ENCODE peak calls at places on chromosome 18, in eight cellular contexts. A, I, Y, K, X, V, D and F are unnamed samples.

GRCh38 chr18:31489311-31489710 is 8.7 kb upstream of the DSG2 start:
- DNase-seq in X (no peak), D (no peak), A (no peak), K (no peak), Y (no peak), I (no peak), V (no peak), F (no peak)

GRCh38 chr18:11497585-11497984 is 111.8 kb upstream of the SLC35G4 start:
- DNase-seq in Y (no peak), V (no peak), K (no peak), X (no peak), D (no peak), A (no peak), I (no peak), F (no peak)

GRCh38 chr18:57621252-57621607 is 406 bp downstream of the NARS1 start:
- DNase-seq in V (peak; percentile 12), K (no peak), Y (no peak), A (no peak), X (no peak), D (no peak), I (no peak), F (peak; percentile 53)

GRCh38 chr18:42644729-42645131 is 470.8 kb downstream of the RIT2 start:
- DNase-seq in X (no peak), D (no peak), Y (no peak), I (no peak), A (no peak), V (peak; percentile 0), K (no peak), F (no peak)

GRCh38 chr18:79506191-79507075 is 110.7 kb downstream of the NFATC1 start:
- DNase-seq in D (no peak), I (no peak), V (no peak), Y (no peak), A (no peak), K (peak; percentile 35), X (no peak), F (no peak)

GRCh38 chr18:28063181-28063790 is 113.6 kb downstream of the CDH2 start:
- DNase-seq in Y (no peak), V (no peak), I (no peak), X (no peak), D (no peak), A (no peak), K (peak; percentile 45), F (no peak)

GRCh38 chr18:48763714-48764100 is 187.1 kb downstream of the SMAD7 start:
- DNase-seq in D (no peak), V (no peak), Y (no peak), X (no peak), I (no peak), K (no peak), A (no peak), F (no peak)

GRCh38 chr18:76994086-76994654 is 138.4 kb downstream of the MBP start:
- DNase-seq in I (no peak), X (no peak), A (no peak), Y (no peak), D (no peak), V (no peak), K (no peak), F (no peak)

GRCh38 chr18:44856157-44856556 is 175.5 kb downstream of the SETBP1 start:
- DNase-seq in D (no peak), A (no peak), X (no peak), I (no peak), V (no peak), Y (no peak), K (peak; percentile 20), F (no peak)

GRCh38 chr18:62715829-62716678 is 713 bp downstream of the PHLPP1 start:
- DNase-seq in K (no peak), Y (peak; percentile 61), I (peak; percentile 41), V (peak; percentile 50), A (no peak), X (peak; percentile 80), D (peak; percentile 21), F (peak; percentile 78)

GRCh38 chr18:10927290-10927979 is 221.9 kb downstream of the PIEZO2 start:
- DNase-seq in K (no peak), Y (no peak), A (no peak), I (no peak), X (no peak), D (no peak), V (no peak), F (peak; percentile 41)

GRCh38 chr18:13438507-13439056 is 220.0 kb downstream of the LDLRAD4 start:
- DNase-seq in D (no peak), Y (no peak), X (no peak), V (no peak), A (no peak), I (no peak), K (no peak), F (no peak)

GRCh38 chr18:30748541-30748940 is 294.0 kb downstream of the DSC3 start:
- DNase-seq in K (no peak), I (no peak), X (no peak), Y (no peak), V (no peak), D (no peak), A (no peak), F (no peak)

GRCh38 chr18:78838183-78838582 is 141.4 kb upstream of the SALL3 start:
- DNase-seq in V (no peak), D (no peak), I (no peak), X (no peak), K (no peak), A (no peak), Y (no peak), F (no peak)

GRCh38 chr18:44818668-44819403 is 138.1 kb downstream of the SETBP1 start:
- DNase-seq in X (no peak), I (no peak), V (no peak), D (no peak), K (no peak), Y (no peak), A (no peak), F (no peak)

GRCh38 chr18:58847383-58848071 is 17.1 kb upstream of the ZNF532 start:
- DNase-seq in K (no peak), D (no peak), X (no peak), V (peak; percentile 61), I (no peak), A (no peak), Y (no peak), F (no peak)

GRCh38 chr18:49768051-49768391 is 45.3 kb downstream of the ACAA2 start:
- DNase-seq in A (no peak), D (no peak), I (peak; percentile 22), V (peak; percentile 75), Y (no peak), X (no peak), K (peak; percentile 34), F (peak; percentile 41)

GRCh38 chr18:77133920-77134496 is 1.4 kb upstream of the MBP start:
- DNase-seq in A (no peak), I (no peak), K (peak; percentile 54), V (peak; percentile 43), D (no peak), X (peak; percentile 57), Y (no peak), F (no peak)

GRCh38 chr18:54257015-54257414 is 12.3 kb upstream of the POLI start:
- DNase-seq in I (no peak), Y (no peak), A (no peak), K (no peak), X (no peak), D (no peak), V (no peak), F (no peak)

GRCh38 chr18:55485666-55486065 is 102.3 kb downstream of the TCF4 start:
- DNase-seq in Y (no peak), I (no peak), A (no peak), X (no peak), V (no peak), D (no peak), K (no peak), F (peak; percentile 32)

GRCh38 chr18:78563110-78563509 is 416.5 kb upstream of the SALL3 start:
- DNase-seq in A (no peak), I (no peak), Y (no peak), V (no peak), D (no peak), K (no peak), X (peak; percentile 24), F (no peak)

GRCh38 chr18:78630981-78631510 is 348.6 kb upstream of the SALL3 start:
- DNase-seq in D (no peak), I (no peak), X (no peak), Y (no peak), A (no peak), K (no peak), V (no peak), F (no peak)

GRCh38 chr18:76306685-76307292 is 188.3 kb downstream of the ZNF516 start:
- DNase-seq in Y (no peak), I (no peak), V (no peak), A (no peak), K (no peak), X (no peak), D (no peak), F (no peak)

GRCh38 chr18:44841769-44842587 is 161.3 kb downstream of the SETBP1 start:
- DNase-seq in V (no peak), D (no peak), X (no peak), A (no peak), Y (no peak), I (no peak), K (no peak), F (no peak)

GRCh38 chr18:62828852-62829251 is 113.5 kb downstream of the PHLPP1 start:
- DNase-seq in K (no peak), I (no peak), D (no peak), X (no peak), Y (no peak), V (no peak), A (no peak), F (no peak)

GRCh38 chr18:5461056-5461455 is 82.7 kb downstream of the EPB41L3 start:
- DNase-seq in A (no peak), V (no peak), X (no peak), Y (no peak), K (no peak), D (no peak), I (no peak), F (no peak)

GRCh38 chr18:36771246-36771645 is 57.6 kb downstream of the TPGS2 start:
- DNase-seq in I (no peak), D (no peak), K (no peak), X (no peak), Y (no peak), A (no peak), V (no peak), F (no peak)

GRCh38 chr18:31230495-31230894 is 67.8 kb upstream of the DSC1 start:
- DNase-seq in V (peak; percentile 29), K (no peak), Y (no peak), X (no peak), I (no peak), A (no peak), D (no peak), F (no peak)

GRCh38 chr18:23053756-23054457 is 81.4 kb upstream of the CABLES1 start:
- DNase-seq in V (peak; percentile 19), D (no peak), Y (no peak), X (no peak), I (peak; percentile 73), A (no peak), K (peak; percentile 24), F (peak; percentile 70)

GRCh38 chr18:62437520-62438329 is 85.1 kb upstream of the ZCCHC2 start:
- DNase-seq in Y (no peak), X (peak; percentile 38), V (no peak), K (no peak), I (no peak), A (no peak), D (no peak), F (no peak)

GRCh38 chr18:31943895-31944816 is 1.2 kb upstream of the TRAPPC8 start:
- DNase-seq in Y (no peak), I (no peak), A (no peak), K (no peak), D (no peak), V (no peak), X (no peak), F (no peak)

GRCh38 chr18:79983793-79984192 is 4.6 kb downstream of the TXNL4A start:
- DNase-seq in I (no peak), Y (no peak), V (no peak), X (no peak), K (no peak), D (no peak), A (no peak), F (no peak)

GRCh38 chr18:3319399-3319798 is 57.5 kb downstream of the MYL12B start:
- DNase-seq in Y (peak; percentile 37), V (no peak), I (no peak), A (no peak), D (no peak), X (no peak), K (no peak), F (no peak)

GRCh38 chr18:57210101-57210661 is 63.3 kb downstream of the BOD1L2 start:
- DNase-seq in V (peak; percentile 84), K (peak; percentile 17), Y (no peak), D (no peak), A (no peak), X (no peak), I (peak; percentile 47), F (peak; percentile 85)